ENCODE peak calls at places on chromosomes 1 and 21, in eight cellular contexts. One of them, this sample, is unnamed.

GRCh38 chr1:26998319-26999300 is 5.1 kb downstream of the TRNP1 start:
- DNase-seq in posterior cingulate gyrus: no peak
- DNase-seq in C1 segment of cervical spinal cord: no peak
- DNase-seq in EH: peak
- DNase-seq in fibroblast of mammary gland: peak
- DNase-seq in RCC 7860: peak
- DNase-seq in stimulated activated CD4-positive, alpha-beta T cell treated with anti-CD3 and anti-CD28 coated beads, Interleukin-2, amount 100 ng/mL, for 24 hours: no peak
- DNase-seq in naive thymus-derived CD4-positive, alpha-beta T cell: no peak
- DNase-seq in this sample: no peak

GRCh38 chr1:213989071-213989739 is 1.4 kb downstream of the PROX1 start:
- DNase-seq in posterior cingulate gyrus: peak
- DNase-seq in C1 segment of cervical spinal cord: peak
- DNase-seq in EH: peak
- DNase-seq in fibroblast of mammary gland: no peak
- DNase-seq in RCC 7860: no peak
- DNase-seq in stimulated activated CD4-positive, alpha-beta T cell treated with anti-CD3 and anti-CD28 coated beads, Interleukin-2, amount 100 ng/mL, for 24 hours: no peak
- DNase-seq in naive thymus-derived CD4-positive, alpha-beta T cell: no peak
- DNase-seq in this sample: no peak

GRCh38 chr21:45935628-45936027 is 45.9 kb upstream of the COL6A1 start:
- DNase-seq in posterior cingulate gyrus: peak
- DNase-seq in C1 segment of cervical spinal cord: no peak
- DNase-seq in EH: no peak
- DNase-seq in fibroblast of mammary gland: peak
- DNase-seq in RCC 7860: no peak
- DNase-seq in stimulated activated CD4-positive, alpha-beta T cell treated with anti-CD3 and anti-CD28 coated beads, Interleukin-2, amount 100 ng/mL, for 24 hours: no peak
- DNase-seq in naive thymus-derived CD4-positive, alpha-beta T cell: no peak
- DNase-seq in this sample: no peak

GRCh38 chr1:150805899-150806298 is 2.2 kb downstream of the CTSK start:
- DNase-seq in posterior cingulate gyrus: no peak
- DNase-seq in C1 segment of cervical spinal cord: no peak
- DNase-seq in EH: no peak
- DNase-seq in fibroblast of mammary gland: no peak
- DNase-seq in RCC 7860: no peak
- DNase-seq in stimulated activated CD4-positive, alpha-beta T cell treated with anti-CD3 and anti-CD28 coated beads, Interleukin-2, amount 100 ng/mL, for 24 hours: no peak
- DNase-seq in naive thymus-derived CD4-positive, alpha-beta T cell: no peak
- DNase-seq in this sample: no peak

GRCh38 chr1:31788825-31789256 is 24.7 kb upstream of the ADGRB2 start:
- DNase-seq in posterior cingulate gyrus: no peak
- DNase-seq in C1 segment of cervical spinal cord: peak
- DNase-seq in EH: peak
- DNase-seq in fibroblast of mammary gland: peak
- DNase-seq in RCC 7860: peak
- DNase-seq in stimulated activated CD4-positive, alpha-beta T cell treated with anti-CD3 and anti-CD28 coated beads, Interleukin-2, amount 100 ng/mL, for 24 hours: no peak
- DNase-seq in naive thymus-derived CD4-positive, alpha-beta T cell: no peak
- DNase-seq in this sample: no peak

GRCh38 chr1:89949991-89950624 is 44.8 kb upstream of the ZNF326 start:
- DNase-seq in posterior cingulate gyrus: no peak
- DNase-seq in C1 segment of cervical spinal cord: no peak
- DNase-seq in EH: no peak
- DNase-seq in fibroblast of mammary gland: no peak
- DNase-seq in RCC 7860: no peak
- DNase-seq in stimulated activated CD4-positive, alpha-beta T cell treated with anti-CD3 and anti-CD28 coated beads, Interleukin-2, amount 100 ng/mL, for 24 hours: no peak
- DNase-seq in naive thymus-derived CD4-positive, alpha-beta T cell: no peak
- DNase-seq in this sample: no peak

GRCh38 chr21:20997633-20998455 is at the start of gene NCAM2:
- DNase-seq in posterior cingulate gyrus: peak
- DNase-seq in C1 segment of cervical spinal cord: no peak
- DNase-seq in EH: peak
- DNase-seq in fibroblast of mammary gland: peak
- DNase-seq in RCC 7860: no peak
- DNase-seq in stimulated activated CD4-positive, alpha-beta T cell treated with anti-CD3 and anti-CD28 coated beads, Interleukin-2, amount 100 ng/mL, for 24 hours: peak
- DNase-seq in naive thymus-derived CD4-positive, alpha-beta T cell: peak
- DNase-seq in this sample: peak

GRCh38 chr1:14426854-14427253 is 171.6 kb upstream of the KAZN start:
- DNase-seq in posterior cingulate gyrus: no peak
- DNase-seq in C1 segment of cervical spinal cord: no peak
- DNase-seq in EH: no peak
- DNase-seq in fibroblast of mammary gland: no peak
- DNase-seq in RCC 7860: no peak
- DNase-seq in stimulated activated CD4-positive, alpha-beta T cell treated with anti-CD3 and anti-CD28 coated beads, Interleukin-2, amount 100 ng/mL, for 24 hours: no peak
- DNase-seq in naive thymus-derived CD4-positive, alpha-beta T cell: no peak
- DNase-seq in this sample: no peak

GRCh38 chr1:117566556-117566955 is 39.3 kb upstream of the TENT5C start:
- DNase-seq in posterior cingulate gyrus: no peak
- DNase-seq in C1 segment of cervical spinal cord: no peak
- DNase-seq in EH: no peak
- DNase-seq in fibroblast of mammary gland: no peak
- DNase-seq in RCC 7860: no peak
- DNase-seq in stimulated activated CD4-positive, alpha-beta T cell treated with anti-CD3 and anti-CD28 coated beads, Interleukin-2, amount 100 ng/mL, for 24 hours: peak
- DNase-seq in naive thymus-derived CD4-positive, alpha-beta T cell: no peak
- DNase-seq in this sample: no peak

GRCh38 chr1:204207136-204207616 is 6.6 kb downstream of the GOLT1A start:
- DNase-seq in posterior cingulate gyrus: peak
- DNase-seq in C1 segment of cervical spinal cord: peak
- DNase-seq in EH: peak
- DNase-seq in fibroblast of mammary gland: peak
- DNase-seq in RCC 7860: no peak
- DNase-seq in stimulated activated CD4-positive, alpha-beta T cell treated with anti-CD3 and anti-CD28 coated beads, Interleukin-2, amount 100 ng/mL, for 24 hours: peak
- DNase-seq in naive thymus-derived CD4-positive, alpha-beta T cell: peak
- DNase-seq in this sample: peak

GRCh38 chr1:11794446-11795237 is 11.1 kb downstream of the MTHFR start:
- DNase-seq in posterior cingulate gyrus: no peak
- DNase-seq in C1 segment of cervical spinal cord: peak
- DNase-seq in EH: no peak
- DNase-seq in fibroblast of mammary gland: no peak
- DNase-seq in RCC 7860: no peak
- DNase-seq in stimulated activated CD4-positive, alpha-beta T cell treated with anti-CD3 and anti-CD28 coated beads, Interleukin-2, amount 100 ng/mL, for 24 hours: no peak
- DNase-seq in naive thymus-derived CD4-positive, alpha-beta T cell: no peak
- DNase-seq in this sample: no peak

GRCh38 chr1:2314297-2314802 is 77.0 kb downstream of the MORN1 start:
- DNase-seq in posterior cingulate gyrus: no peak
- DNase-seq in C1 segment of cervical spinal cord: no peak
- DNase-seq in EH: peak
- DNase-seq in fibroblast of mammary gland: no peak
- DNase-seq in RCC 7860: no peak
- DNase-seq in stimulated activated CD4-positive, alpha-beta T cell treated with anti-CD3 and anti-CD28 coated beads, Interleukin-2, amount 100 ng/mL, for 24 hours: no peak
- DNase-seq in naive thymus-derived CD4-positive, alpha-beta T cell: peak
- DNase-seq in this sample: no peak